ENCODE peak calls at places on chromosomes 12 and 14, in nine cellular contexts. One of them, this sample, is unnamed. For H3K4me1, the result is how much of the 10 kb centered on the place peaks cover.

GRCh38 chr14:54919330-54919729 is 16.7 kb upstream of the GCH1 start:
- DNase-seq in colonic mucosa: no peak
- DNase-seq in A549: no peak
- DNase-seq in hepatocyte: no peak
- DNase-seq in breast epithelium: no peak
- DNase-seq in naive thymus-derived CD4-positive, alpha-beta T cell: no peak
- DNase-seq in keratinocyte: no peak
- DNase-seq in lower lobe of right lung: no peak
- DNase-seq in heart left ventricle: no peak
- DNase-seq in this sample: no peak

GRCh38 chr12:72448089-72448488 is 175.9 kb downstream of the TRHDE start:
- DNase-seq in keratinocyte: no peak
- DNase-seq in lower lobe of right lung: no peak
- DNase-seq in breast epithelium: no peak
- DNase-seq in colonic mucosa: no peak
- DNase-seq in heart left ventricle: no peak
- DNase-seq in naive thymus-derived CD4-positive, alpha-beta T cell: no peak
- DNase-seq in A549: no peak
- DNase-seq in hepatocyte: no peak
- DNase-seq in this sample: no peak

GRCh38 chr14:95515523-95516517 is 630 bp downstream of the SYNE3 start:
- DNase-seq in colonic mucosa: peak
- DNase-seq in lower lobe of right lung: peak
- DNase-seq in naive thymus-derived CD4-positive, alpha-beta T cell: peak
- DNase-seq in breast epithelium: peak
- DNase-seq in hepatocyte: peak
- DNase-seq in keratinocyte: no peak
- DNase-seq in A549: peak
- DNase-seq in heart left ventricle: peak
- DNase-seq in this sample: peak

GRCh38 chr14:103206023-103206481 is 82.8 kb downstream of the TNFAIP2 start:
- DNase-seq in A549: no peak
- DNase-seq in keratinocyte: no peak
- DNase-seq in heart left ventricle: no peak
- DNase-seq in lower lobe of right lung: no peak
- DNase-seq in breast epithelium: no peak
- DNase-seq in hepatocyte: no peak
- DNase-seq in colonic mucosa: no peak
- DNase-seq in naive thymus-derived CD4-positive, alpha-beta T cell: no peak
- DNase-seq in this sample: no peak

GRCh38 chr12:42372154-42372791 is 46.3 kb downstream of the PPHLN1 start:
- DNase-seq in breast epithelium: no peak
- DNase-seq in heart left ventricle: no peak
- DNase-seq in naive thymus-derived CD4-positive, alpha-beta T cell: peak
- DNase-seq in colonic mucosa: peak
- DNase-seq in A549: peak
- DNase-seq in keratinocyte: no peak
- DNase-seq in hepatocyte: peak
- DNase-seq in lower lobe of right lung: no peak
- DNase-seq in this sample: no peak

GRCh38 chr14:42002139-42002538 is 395.5 kb downstream of the LRFN5 start:
- DNase-seq in lower lobe of right lung: no peak
- DNase-seq in hepatocyte: no peak
- DNase-seq in colonic mucosa: no peak
- DNase-seq in naive thymus-derived CD4-positive, alpha-beta T cell: no peak
- DNase-seq in heart left ventricle: no peak
- DNase-seq in breast epithelium: no peak
- DNase-seq in A549: no peak
- DNase-seq in keratinocyte: no peak
- DNase-seq in this sample: no peak

GRCh38 chr14:104817930-104818713 is 17.2 kb downstream of the ZBTB42 start:
- DNase-seq in A549: no peak
- DNase-seq in breast epithelium: no peak
- DNase-seq in lower lobe of right lung: no peak
- DNase-seq in heart left ventricle: no peak
- DNase-seq in colonic mucosa: peak
- DNase-seq in hepatocyte: no peak
- DNase-seq in keratinocyte: no peak
- DNase-seq in naive thymus-derived CD4-positive, alpha-beta T cell: no peak
- DNase-seq in this sample: peak

GRCh38 chr14:45426685-45427282 is 173.8 kb upstream of the MIS18BP1 start:
- DNase-seq in hepatocyte: peak
- DNase-seq in heart left ventricle: no peak
- DNase-seq in keratinocyte: peak
- DNase-seq in breast epithelium: no peak
- DNase-seq in colonic mucosa: no peak
- DNase-seq in lower lobe of right lung: no peak
- DNase-seq in naive thymus-derived CD4-positive, alpha-beta T cell: no peak
- DNase-seq in A549: peak
- DNase-seq in this sample: no peak

GRCh38 chr12:49662998-49663843 is 39.9 kb downstream of the PRPF40B start:
- DNase-seq in lower lobe of right lung: peak
- DNase-seq in keratinocyte: no peak
- DNase-seq in heart left ventricle: peak
- DNase-seq in colonic mucosa: peak
- DNase-seq in breast epithelium: peak
- DNase-seq in naive thymus-derived CD4-positive, alpha-beta T cell: peak
- DNase-seq in A549: no peak
- DNase-seq in hepatocyte: peak
- DNase-seq in this sample: peak

GRCh38 chr12:12776261-12776660 is 9.2 kb upstream of the APOLD1 start:
- DNase-seq in A549: no peak
- DNase-seq in breast epithelium: no peak
- DNase-seq in keratinocyte: peak
- DNase-seq in heart left ventricle: no peak
- DNase-seq in lower lobe of right lung: no peak
- DNase-seq in naive thymus-derived CD4-positive, alpha-beta T cell: no peak
- DNase-seq in hepatocyte: peak
- DNase-seq in colonic mucosa: peak
- DNase-seq in this sample: no peak

GRCh38 chr14:103109789-103110415 is 13.4 kb upstream of the TNFAIP2 start:
- DNase-seq in breast epithelium: no peak
- DNase-seq in lower lobe of right lung: no peak
- DNase-seq in A549: no peak
- DNase-seq in naive thymus-derived CD4-positive, alpha-beta T cell: no peak
- DNase-seq in heart left ventricle: peak
- DNase-seq in hepatocyte: no peak
- DNase-seq in colonic mucosa: no peak
- DNase-seq in keratinocyte: no peak
- DNase-seq in this sample: no peak

GRCh38 chr12:1936406-1937320 is 18.2 kb upstream of the CACNA2D4 start:
- DNase-seq in breast epithelium: no peak
- DNase-seq in heart left ventricle: peak
- DNase-seq in A549: peak
- DNase-seq in keratinocyte: no peak
- DNase-seq in hepatocyte: peak
- DNase-seq in colonic mucosa: peak
- DNase-seq in lower lobe of right lung: peak
- DNase-seq in naive thymus-derived CD4-positive, alpha-beta T cell: no peak
- DNase-seq in this sample: peak

GRCh38 chr12:44385964-44386363 is 490.2 kb downstream of the NELL2 start:
- DNase-seq in keratinocyte: no peak
- DNase-seq in colonic mucosa: no peak
- DNase-seq in heart left ventricle: no peak
- DNase-seq in lower lobe of right lung: no peak
- DNase-seq in A549: no peak
- DNase-seq in breast epithelium: no peak
- DNase-seq in naive thymus-derived CD4-positive, alpha-beta T cell: no peak
- DNase-seq in hepatocyte: no peak
- DNase-seq in this sample: no peak

GRCh38 chr14:88005978-88006851 is 1.3 kb downstream of the GPR65 start:
- DNase-seq in keratinocyte: no peak
- DNase-seq in colonic mucosa: no peak
- DNase-seq in hepatocyte: no peak
- DNase-seq in breast epithelium: no peak
- DNase-seq in heart left ventricle: no peak
- DNase-seq in naive thymus-derived CD4-positive, alpha-beta T cell: peak
- DNase-seq in A549: no peak
- DNase-seq in lower lobe of right lung: peak
- DNase-seq in this sample: no peak

GRCh38 chr12:56071648-56072047 is 8.3 kb upstream of the ERBB3 start:
- DNase-seq in colonic mucosa: no peak
- DNase-seq in heart left ventricle: no peak
- DNase-seq in keratinocyte: peak
- DNase-seq in naive thymus-derived CD4-positive, alpha-beta T cell: no peak
- DNase-seq in A549: no peak
- DNase-seq in breast epithelium: no peak
- DNase-seq in hepatocyte: no peak
- DNase-seq in lower lobe of right lung: no peak
- DNase-seq in this sample: no peak

GRCh38 chr14:34324363-34324795 is 137.7 kb downstream of the SPTSSA start:
- DNase-seq in naive thymus-derived CD4-positive, alpha-beta T cell: peak
- DNase-seq in keratinocyte: no peak
- DNase-seq in heart left ventricle: no peak
- DNase-seq in lower lobe of right lung: no peak
- DNase-seq in hepatocyte: peak
- DNase-seq in A549: peak
- DNase-seq in colonic mucosa: peak
- DNase-seq in breast epithelium: no peak
- DNase-seq in this sample: no peak

GRCh38 chr12:16076553-16076952 is 165.4 kb downstream of the DERA start:
- DNase-seq in lower lobe of right lung: no peak
- DNase-seq in colonic mucosa: peak
- DNase-seq in naive thymus-derived CD4-positive, alpha-beta T cell: no peak
- DNase-seq in breast epithelium: no peak
- DNase-seq in heart left ventricle: no peak
- DNase-seq in keratinocyte: no peak
- DNase-seq in A549: peak
- DNase-seq in hepatocyte: peak
- DNase-seq in this sample: no peak

GRCh38 chr12:91663331-91663998 is 480.8 kb upstream of the DCN start:
- DNase-seq in breast epithelium: no peak
- DNase-seq in hepatocyte: no peak
- DNase-seq in keratinocyte: no peak
- DNase-seq in lower lobe of right lung: no peak
- DNase-seq in A549: no peak
- DNase-seq in naive thymus-derived CD4-positive, alpha-beta T cell: no peak
- DNase-seq in heart left ventricle: no peak
- DNase-seq in colonic mucosa: no peak
- DNase-seq in this sample: no peak

GRCh38 chr12:49294086-49294803 is 702 bp upstream of the PRPH start:
- DNase-seq in A549: no peak
- DNase-seq in lower lobe of right lung: no peak
- DNase-seq in breast epithelium: no peak
- DNase-seq in hepatocyte: no peak
- DNase-seq in naive thymus-derived CD4-positive, alpha-beta T cell: no peak
- DNase-seq in keratinocyte: no peak
- DNase-seq in heart left ventricle: no peak
- DNase-seq in colonic mucosa: no peak
- DNase-seq in this sample: no peak

GRCh38 chr12:30926243-30927209 is at the start of gene TSPAN11:
- DNase-seq in A549: no peak
- DNase-seq in colonic mucosa: no peak
- DNase-seq in lower lobe of right lung: no peak
- DNase-seq in naive thymus-derived CD4-positive, alpha-beta T cell: no peak
- DNase-seq in breast epithelium: no peak
- DNase-seq in heart left ventricle: no peak
- DNase-seq in hepatocyte: peak
- DNase-seq in keratinocyte: no peak
- DNase-seq in this sample: no peak
- H3K4me3 ChIP-seq in A549: peak
- H3K4me3 ChIP-seq in colonic mucosa: peak
- H3K4me3 ChIP-seq in lower lobe of right lung: peak
- H3K4me3 ChIP-seq in naive thymus-derived CD4-positive, alpha-beta T cell: no peak
- H3K4me3 ChIP-seq in breast epithelium: peak
- H3K4me3 ChIP-seq in heart left ventricle: peak
- H3K4me3 ChIP-seq in hepatocyte: peak
- H3K4me3 ChIP-seq in keratinocyte: peak
- H3K4me3 ChIP-seq in this sample: no peak

DNA sequence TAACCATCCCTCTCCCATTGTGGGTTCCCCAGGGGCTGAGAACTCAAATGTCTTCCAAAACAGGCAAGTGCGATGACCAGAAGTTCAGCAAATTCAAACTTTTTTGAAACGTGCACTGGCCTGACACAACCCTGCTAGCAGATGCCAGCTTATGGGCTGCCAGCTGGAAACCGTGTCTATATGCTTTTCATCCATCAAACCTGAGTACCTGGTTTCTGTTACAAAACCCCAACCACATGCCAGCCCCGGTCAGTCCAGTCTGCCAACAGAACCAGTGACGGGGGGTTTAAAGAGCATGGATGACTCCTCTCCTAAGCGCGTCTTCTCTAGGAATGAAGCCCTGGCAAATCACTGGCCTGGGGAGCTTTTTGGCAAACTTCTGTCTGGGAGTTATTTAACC is 189.7 kb downstream of the TTC7B start:
- DNase-seq in hepatocyte: no peak
- DNase-seq in lower lobe of right lung: no peak
- DNase-seq in breast epithelium: peak
- DNase-seq in heart left ventricle: peak
- DNase-seq in keratinocyte: no peak
- DNase-seq in colonic mucosa: no peak
- DNase-seq in naive thymus-derived CD4-positive, alpha-beta T cell: no peak
- DNase-seq in A549: no peak
- DNase-seq in this sample: no peak
- H3K4me1 ChIP-seq in hepatocyte: under half
- H3K4me1 ChIP-seq in lower lobe of right lung: under half
- H3K4me1 ChIP-seq in breast epithelium: under half
- H3K4me1 ChIP-seq in heart left ventricle: under half
- H3K4me1 ChIP-seq in keratinocyte: under half
- H3K4me1 ChIP-seq in colonic mucosa: under half
- H3K4me1 ChIP-seq in naive thymus-derived CD4-positive, alpha-beta T cell: under half
- H3K4me1 ChIP-seq in A549: under half
- H3K4me1 ChIP-seq in this sample: under half

GRCh38 chr14:100586520-100587247 is 533 bp downstream of the BEGAIN start:
- DNase-seq in breast epithelium: no peak
- DNase-seq in lower lobe of right lung: peak
- DNase-seq in colonic mucosa: peak
- DNase-seq in hepatocyte: peak
- DNase-seq in keratinocyte: peak
- DNase-seq in A549: peak
- DNase-seq in naive thymus-derived CD4-positive, alpha-beta T cell: no peak
- DNase-seq in heart left ventricle: peak
- DNase-seq in this sample: peak
- H3K27ac ChIP-seq in breast epithelium: no peak
- H3K27ac ChIP-seq in lower lobe of right lung: no peak
- H3K27ac ChIP-seq in colonic mucosa: no peak
- H3K27ac ChIP-seq in hepatocyte: no peak
- H3K27ac ChIP-seq in keratinocyte: no peak
- H3K27ac ChIP-seq in A549: peak
- H3K27ac ChIP-seq in naive thymus-derived CD4-positive, alpha-beta T cell: no peak
- H3K27ac ChIP-seq in heart left ventricle: no peak
- H3K27ac ChIP-seq in this sample: no peak

DNA sequence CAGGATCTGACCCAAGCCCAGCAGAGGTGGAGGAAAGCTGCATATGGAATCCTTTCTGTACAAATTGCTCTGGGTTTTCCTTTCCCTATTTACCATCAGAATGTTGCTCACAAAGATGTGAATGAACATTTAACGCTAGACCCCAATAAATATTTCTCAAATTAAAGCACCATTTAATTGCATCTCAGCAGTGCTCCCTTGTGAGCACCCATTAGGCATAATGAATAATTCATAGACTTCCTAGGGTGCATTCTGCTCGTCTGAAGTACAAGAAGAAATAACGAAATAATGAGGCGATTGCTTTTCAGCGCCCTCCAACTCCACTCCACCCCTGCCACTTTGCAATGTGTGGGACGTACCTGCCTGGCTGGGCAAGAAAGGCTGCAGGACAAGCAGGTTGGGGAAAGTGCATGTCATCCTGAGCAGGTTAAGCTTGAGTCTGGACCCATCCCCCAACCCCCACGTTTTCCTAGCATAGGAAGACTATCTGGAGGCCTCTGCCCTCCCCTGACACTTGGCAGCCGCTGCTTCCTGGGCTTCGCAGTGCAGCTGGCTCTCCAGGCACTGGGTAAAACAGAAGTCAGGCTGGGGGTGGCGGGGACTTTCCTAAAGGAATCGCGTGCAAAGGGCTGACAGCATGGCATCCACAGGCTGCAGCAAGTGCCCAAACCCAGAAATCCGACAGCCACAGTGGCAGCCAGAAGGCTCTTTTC is 253.8 kb downstream of the DUSP6 start:
- DNase-seq in A549: no peak
- DNase-seq in colonic mucosa: no peak
- DNase-seq in heart left ventricle: no peak
- DNase-seq in hepatocyte: peak
- DNase-seq in keratinocyte: no peak
- DNase-seq in lower lobe of right lung: no peak
- DNase-seq in naive thymus-derived CD4-positive, alpha-beta T cell: no peak
- DNase-seq in breast epithelium: no peak
- DNase-seq in this sample: no peak
- H3K4me3 ChIP-seq in A549: no peak
- H3K4me3 ChIP-seq in colonic mucosa: no peak
- H3K4me3 ChIP-seq in heart left ventricle: no peak
- H3K4me3 ChIP-seq in hepatocyte: no peak
- H3K4me3 ChIP-seq in keratinocyte: no peak
- H3K4me3 ChIP-seq in lower lobe of right lung: no peak
- H3K4me3 ChIP-seq in naive thymus-derived CD4-positive, alpha-beta T cell: no peak
- H3K4me3 ChIP-seq in breast epithelium: no peak
- H3K4me3 ChIP-seq in this sample: no peak

This sample was measured in aorta.